ENCODE peak calls at places on chromosomes 1 and 21, in four cellular contexts. One of them, this sample, is unnamed.

GRCh38 chr1:44380666-44381177 is 24.3 kb upstream of the RNF220 start:
- DNase-seq in uterus: no peak
- DNase-seq in right atrium auricular region: no peak
- DNase-seq in heart left ventricle: no peak
- DNase-seq in this sample: no peak

GRCh38 chr1:59604191-59604590 is 210.6 kb upstream of the HOOK1 start:
- DNase-seq in uterus: no peak
- DNase-seq in right atrium auricular region: no peak
- DNase-seq in heart left ventricle: no peak
- DNase-seq in this sample: no peak

GRCh38 chr1:224300346-224300745 is 29.6 kb downstream of the NVL start:
- DNase-seq in uterus: no peak
- DNase-seq in right atrium auricular region: no peak
- DNase-seq in heart left ventricle: no peak
- DNase-seq in this sample: peak; percentile 87

GRCh38 chr1:92599184-92599583 is 112.5 kb upstream of the GFI1 start:
- DNase-seq in uterus: no peak
- DNase-seq in right atrium auricular region: no peak
- DNase-seq in heart left ventricle: no peak
- DNase-seq in this sample: peak; percentile 64

GRCh38 chr21:40335689-40336088 is 468.5 kb downstream of the PCP4 start:
- DNase-seq in uterus: no peak
- DNase-seq in right atrium auricular region: no peak
- DNase-seq in heart left ventricle: no peak
- DNase-seq in this sample: no peak

GRCh38 chr1:109875874-109876273 is 34.8 kb upstream of the CSF1 start:
- DNase-seq in uterus: no peak
- DNase-seq in right atrium auricular region: no peak
- DNase-seq in heart left ventricle: no peak
- DNase-seq in this sample: no peak

GRCh38 chr1:54857741-54858665 is 29.0 kb downstream of the DHCR24 start:
- DNase-seq in uterus: no peak
- DNase-seq in right atrium auricular region: no peak
- DNase-seq in heart left ventricle: no peak
- DNase-seq in this sample: peak; percentile 86

GRCh38 chr1:65176571-65176970 is 28.6 kb downstream of the AK4 start:
- DNase-seq in uterus: no peak
- DNase-seq in right atrium auricular region: no peak
- DNase-seq in heart left ventricle: no peak
- DNase-seq in this sample: no peak

GRCh38 chr1:3631865-3632264 is 7.0 kb downstream of the TPRG1L start:
- DNase-seq in uterus: no peak
- DNase-seq in right atrium auricular region: no peak
- DNase-seq in heart left ventricle: peak; percentile 4
- DNase-seq in this sample: no peak

GRCh38 chr1:175472464-175472863 is 270.9 kb downstream of the TNR start:
- DNase-seq in uterus: no peak
- DNase-seq in right atrium auricular region: no peak
- DNase-seq in heart left ventricle: no peak
- DNase-seq in this sample: no peak

GRCh38 chr1:187310038-187310437 is 481.3 kb downstream of the PLA2G4A start:
- DNase-seq in uterus: no peak
- DNase-seq in right atrium auricular region: no peak
- DNase-seq in heart left ventricle: no peak
- DNase-seq in this sample: no peak

DNA sequence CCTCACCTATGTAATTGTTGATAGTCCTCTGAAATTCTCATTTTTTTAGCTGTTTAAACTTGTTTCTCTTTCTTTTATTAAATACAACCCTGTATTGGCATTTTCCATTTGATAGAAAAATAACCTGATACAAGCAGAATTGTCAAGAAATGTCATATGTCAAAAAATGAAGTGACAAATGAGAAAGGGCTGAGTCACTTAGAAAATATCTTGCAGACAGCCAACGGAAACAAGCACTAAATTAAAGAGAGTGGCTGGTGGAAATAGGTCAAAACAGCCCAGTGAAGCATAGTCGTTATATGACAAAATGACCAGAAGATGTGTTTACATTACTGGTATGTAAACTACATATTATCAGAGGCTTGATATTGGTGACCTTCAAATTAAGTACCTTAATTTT is 484.4 kb downstream of the PLA2G4A start:
- DNase-seq in uterus: no peak
- DNase-seq in right atrium auricular region: no peak
- DNase-seq in heart left ventricle: no peak
- DNase-seq in this sample: no peak
- H3K4me3 ChIP-seq in uterus: no peak overlapping the region
- H3K4me3 ChIP-seq in right atrium auricular region: no peak overlapping the region
- H3K4me3 ChIP-seq in heart left ventricle: no peak overlapping the region
- H3K4me3 ChIP-seq in this sample: no peak overlapping the region

GRCh38 chr1:20702416-20702815 is 15.4 kb downstream of the KIF17 start:
- DNase-seq in uterus: no peak
- DNase-seq in right atrium auricular region: no peak
- DNase-seq in heart left ventricle: no peak
- DNase-seq in this sample: peak; percentile 28
- TF ChIP-seq CTCF in uterus: no peak
- TF ChIP-seq CTCF in right atrium auricular region: peak; percentile 11
- TF ChIP-seq CTCF in heart left ventricle: no peak
- TF ChIP-seq CTCF in this sample: peak; percentile 40

DNA sequence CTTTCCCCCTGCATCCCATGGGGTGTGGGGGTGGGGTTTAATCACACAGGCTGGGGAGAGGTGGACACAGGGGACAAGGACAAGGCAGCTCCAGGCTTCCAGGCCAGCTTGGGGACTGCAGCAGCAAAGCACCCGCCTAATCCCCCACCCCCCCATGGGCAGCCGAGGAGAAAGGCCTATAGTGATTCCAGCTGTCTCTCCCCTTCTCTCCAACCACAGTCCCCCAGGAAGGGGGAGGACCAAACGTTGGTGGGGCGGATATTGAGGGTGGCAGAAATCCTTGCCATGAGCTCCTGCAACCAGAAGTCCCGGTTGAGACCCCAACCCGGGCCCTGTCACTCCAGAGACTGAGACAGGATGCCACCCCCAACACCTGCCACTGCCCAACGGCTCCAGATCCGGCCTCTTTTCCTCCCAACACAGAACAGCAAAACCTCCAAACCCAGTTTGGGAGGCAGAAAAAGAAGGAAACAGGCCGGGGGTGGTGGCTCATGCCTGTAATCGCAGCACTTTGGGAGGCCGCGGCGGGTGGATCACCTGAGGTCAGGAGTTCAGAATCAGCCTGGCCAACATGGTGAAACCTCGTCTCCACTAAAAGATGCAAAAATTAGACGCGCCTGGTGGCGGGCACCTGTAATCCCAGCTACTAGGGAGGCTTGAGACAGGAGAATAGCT is 1.7 kb downstream of the EPHA2 start:
- DNase-seq in uterus: no peak
- DNase-seq in right atrium auricular region: no peak
- DNase-seq in heart left ventricle: no peak
- DNase-seq in this sample: no peak
- H3K4me3 ChIP-seq in uterus: peak overlapping the region; percentile 82
- H3K4me3 ChIP-seq in right atrium auricular region: peak overlapping the region; percentile 94
- H3K4me3 ChIP-seq in heart left ventricle: peak overlapping the region; percentile 93
- H3K4me3 ChIP-seq in this sample: peak overlapping the region; percentile 70

GRCh38 chr1:230215049-230215448 is 148.0 kb downstream of the GALNT2 start:
- DNase-seq in uterus: peak; percentile 45
- DNase-seq in right atrium auricular region: peak; percentile 81
- DNase-seq in heart left ventricle: peak; percentile 78
- DNase-seq in this sample: peak; percentile 83
- TF ChIP-seq CTCF in uterus: peak; percentile 55
- TF ChIP-seq CTCF in right atrium auricular region: peak; percentile 82
- TF ChIP-seq CTCF in heart left ventricle: peak; percentile 82
- TF ChIP-seq CTCF in this sample: peak; percentile 68

GRCh38 chr1:157352216-157352615 is 200.1 kb downstream of the FCRL5 start:
- DNase-seq in uterus: no peak
- DNase-seq in right atrium auricular region: no peak
- DNase-seq in heart left ventricle: no peak
- DNase-seq in this sample: no peak
- H3K4me3 ChIP-seq in uterus: no peak overlapping the region
- H3K4me3 ChIP-seq in right atrium auricular region: no peak overlapping the region
- H3K4me3 ChIP-seq in heart left ventricle: no peak overlapping the region
- H3K4me3 ChIP-seq in this sample: no peak overlapping the region